ENCODE peak calls at places on chromosomes 13 and 19, in ten cellular contexts. D, Y, E, J, Z, O, I, Q, N and W are unnamed samples.

GRCh38 chr13:106145997-106146864 is 389.2 kb downstream of the EFNB2 start:
- DNase-seq in D (no peak), Y (no peak), E (no peak), J (peak), Z (no peak), O (no peak), I (no peak), Q (no peak), N (no peak), W (no peak)

GRCh38 chr19:54281008-54281728 is at the start of gene LILRB2:
- DNase-seq in D (no peak), Y (no peak), E (no peak), J (no peak), Z (no peak), O (no peak), I (no peak), Q (no peak), N (peak), W (no peak)

GRCh38 chr13:20475927-20476691 is 49.5 kb downstream of the CRYL1 start:
- DNase-seq in D (no peak), Y (no peak), E (no peak), J (no peak), Z (peak), O (no peak), I (peak), Q (peak), N (peak), W (no peak)

GRCh38 chr13:43246382-43246781 is 223.0 kb downstream of the DNAJC15 start:
- DNase-seq in D (no peak), Y (peak), E (no peak), J (no peak), Z (no peak), O (no peak), I (no peak), Q (no peak), N (no peak), W (no peak)

GRCh38 chr19:34671972-34672371 is 5.0 kb downstream of the SCGB2B2 start:
- DNase-seq in D (no peak), Y (no peak), E (no peak), J (no peak), Z (no peak), O (no peak), I (no peak), Q (no peak), N (no peak), W (no peak)

GRCh38 chr19:17957887-17958286 is 9.0 kb upstream of the KCNN1 start:
- DNase-seq in D (no peak), Y (no peak), E (no peak), J (no peak), Z (no peak), O (no peak), I (no peak), Q (no peak), N (no peak), W (no peak)

GRCh38 chr13:60335531-60335930 is 61.5 kb upstream of the TDRD3 start:
- DNase-seq in D (no peak), Y (peak), E (peak), J (no peak), Z (peak), O (no peak), I (peak), Q (no peak), N (no peak), W (peak)

GRCh38 chr19:46218160-46218559 is 11.4 kb upstream of the IGFL1 start:
- DNase-seq in D (no peak), Y (peak), E (peak), J (peak), Z (peak), O (no peak), I (peak), Q (peak), N (no peak), W (peak)

GRCh38 chr13:49495783-49496762 is at the start of gene PHF11:
- DNase-seq in D (peak), Y (peak), E (peak), J (peak), Z (peak), O (peak), I (peak), Q (peak), N (peak), W (peak)

GRCh38 chr19:38675611-38676010 is 28.2 kb downstream of the ACTN4 start:
- DNase-seq in D (no peak), Y (no peak), E (no peak), J (no peak), Z (no peak), O (no peak), I (no peak), Q (peak), N (no peak), W (no peak)

GRCh38 chr19:6286676-6287075 is 6.9 kb upstream of the MLLT1 start:
- DNase-seq in D (peak), Y (no peak), E (peak), J (no peak), Z (no peak), O (no peak), I (no peak), Q (no peak), N (no peak), W (no peak)

GRCh38 chr13:50079278-50080157 is 64.3 kb downstream of the KCNRG start:
- DNase-seq in D (no peak), Y (no peak), E (no peak), J (no peak), Z (no peak), O (no peak), I (no peak), Q (no peak), N (no peak), W (peak)

GRCh38 chr13:97978661-97979450 is 25.4 kb downstream of the IPO5 start:
- DNase-seq in D (no peak), Y (peak), E (no peak), J (no peak), Z (peak), O (no peak), I (no peak), Q (no peak), N (no peak), W (peak)

GRCh38 chr19:53671621-53672111 is 39.9 kb downstream of the DPRX start:
- DNase-seq in D (no peak), Y (no peak), E (no peak), J (no peak), Z (no peak), O (no peak), I (no peak), Q (no peak), N (no peak), W (no peak)

GRCh38 chr19:43362179-43362578 is 8.7 kb downstream of the CD177 start:
- DNase-seq in D (no peak), Y (peak), E (no peak), J (no peak), Z (no peak), O (no peak), I (peak), Q (no peak), N (no peak), W (peak)

GRCh38 chr19:3516675-3517207 is 10.6 kb downstream of the FZR1 start:
- DNase-seq in D (no peak), Y (no peak), E (no peak), J (no peak), Z (no peak), O (no peak), I (no peak), Q (peak), N (peak), W (no peak)
- H3K4me3 ChIP-seq in D (no peak), Y (no peak), E (no peak), J (no peak), Z (no peak), O (no peak), I (no peak), Q (no peak), N (no peak), W (no peak)

GRCh38 chr13:113018676-113019465 is 49.9 kb downstream of the MCF2L start:
- DNase-seq in D (no peak), Y (no peak), E (no peak), J (no peak), Z (no peak), O (no peak), I (no peak), Q (no peak), N (no peak), W (no peak)
- TF ChIP-seq CTCF in D (no peak), Y (no peak), E (no peak), J (no peak), Z (no peak), O (no peak), I (no peak), Q (no peak), N (no peak), W (no peak)

GRCh38 chr13:27919299-27919933 is 384 bp upstream of the PDX1 start:
- DNase-seq in D (no peak), Y (no peak), E (peak), J (no peak), Z (no peak), O (no peak), I (no peak), Q (peak), N (no peak), W (no peak)
- H3K4me3 ChIP-seq in D (peak), Y (no peak), E (peak), J (peak), Z (peak), O (peak), I (no peak), Q (no peak), N (peak), W (no peak)

DNA sequence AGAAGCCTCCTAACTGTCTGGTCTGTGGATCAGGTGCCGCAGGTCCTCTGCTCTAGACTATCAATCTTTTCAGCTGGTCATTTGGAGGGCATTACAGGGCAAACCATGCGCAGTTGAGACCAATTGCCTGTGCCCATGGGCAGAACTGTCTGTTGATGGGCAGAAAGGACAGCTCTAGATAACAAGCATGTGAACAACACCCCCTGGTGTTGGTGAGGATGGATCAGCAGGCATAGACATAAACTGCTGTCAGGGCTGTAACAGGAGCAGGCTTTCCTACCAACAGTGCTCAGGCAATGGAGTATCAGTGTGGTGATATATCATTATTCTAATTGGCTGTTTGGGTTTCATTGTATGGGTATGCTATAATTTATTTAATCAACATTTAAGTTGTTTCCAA is 104.7 kb upstream of the KL start:
- DNase-seq in D (no peak), Y (peak), E (peak), J (peak), Z (peak), O (no peak), I (peak), Q (peak), N (no peak), W (peak)
- TF ChIP-seq CTCF in D (peak), Y (peak), E (peak), J (peak), Z (peak), O (peak), I (peak), Q (peak), N (no peak), W (peak)

DNA sequence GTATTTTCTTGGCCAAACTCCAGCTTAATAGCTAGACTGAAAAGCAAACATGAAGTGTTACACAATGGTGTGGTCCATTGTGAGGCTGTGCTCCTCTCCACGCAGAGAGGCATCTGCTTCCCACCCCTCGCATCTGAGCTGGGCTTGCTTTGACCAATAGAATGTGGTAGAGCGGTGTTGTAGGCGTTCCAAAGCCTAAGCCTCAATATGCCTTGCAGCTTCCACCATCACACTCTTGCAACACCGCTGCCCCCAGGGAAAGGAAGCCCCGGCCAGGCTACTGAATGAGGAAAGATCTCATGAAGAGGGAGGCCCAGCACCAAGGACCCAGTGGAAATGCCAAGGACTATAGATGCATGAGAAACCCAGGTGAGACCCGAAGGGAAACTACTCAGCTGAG is 9.4 kb downstream of the FLT1 start:
- DNase-seq in D (no peak), Y (no peak), E (no peak), J (no peak), Z (no peak), O (no peak), I (no peak), Q (no peak), N (no peak), W (no peak)
- H3K4me3 ChIP-seq in D (no peak), Y (no peak), E (no peak), J (no peak), Z (no peak), O (no peak), I (no peak), Q (no peak), N (no peak), W (no peak)

GRCh38 chr19:48728882-48729645 is 9.5 kb upstream of the MAMSTR start:
- DNase-seq in D (no peak), Y (peak), E (no peak), J (no peak), Z (peak), O (no peak), I (peak), Q (no peak), N (no peak), W (no peak)
- TF ChIP-seq CTCF in D (no peak), Y (no peak), E (no peak), J (no peak), Z (peak), O (no peak), I (no peak), Q (no peak), N (no peak), W (no peak)

DNA sequence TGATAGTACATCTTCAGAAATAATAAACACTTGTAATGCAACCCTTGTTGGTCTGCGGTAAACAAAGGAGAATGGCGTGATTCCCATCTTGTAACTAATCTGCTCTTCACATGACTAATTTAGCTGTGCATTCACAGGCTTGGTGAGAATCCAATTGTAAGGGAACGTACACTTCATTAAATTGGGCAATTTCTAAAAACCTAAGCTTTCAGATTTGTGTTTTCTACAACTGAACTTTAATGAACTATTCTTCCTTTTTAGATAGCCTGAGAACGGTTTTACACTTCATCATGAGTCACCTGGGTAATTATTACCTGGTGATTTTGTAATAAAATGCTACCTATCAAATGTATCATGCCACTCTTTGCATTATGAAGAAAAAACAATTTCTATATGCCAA is 306.9 kb downstream of the KLF5 start:
- DNase-seq in D (no peak), Y (no peak), E (no peak), J (no peak), Z (no peak), O (no peak), I (no peak), Q (no peak), N (no peak), W (no peak)
- H3K4me3 ChIP-seq in D (no peak), Y (no peak), E (peak), J (no peak), Z (no peak), O (no peak), I (no peak), Q (no peak), N (no peak), W (no peak)

DNA sequence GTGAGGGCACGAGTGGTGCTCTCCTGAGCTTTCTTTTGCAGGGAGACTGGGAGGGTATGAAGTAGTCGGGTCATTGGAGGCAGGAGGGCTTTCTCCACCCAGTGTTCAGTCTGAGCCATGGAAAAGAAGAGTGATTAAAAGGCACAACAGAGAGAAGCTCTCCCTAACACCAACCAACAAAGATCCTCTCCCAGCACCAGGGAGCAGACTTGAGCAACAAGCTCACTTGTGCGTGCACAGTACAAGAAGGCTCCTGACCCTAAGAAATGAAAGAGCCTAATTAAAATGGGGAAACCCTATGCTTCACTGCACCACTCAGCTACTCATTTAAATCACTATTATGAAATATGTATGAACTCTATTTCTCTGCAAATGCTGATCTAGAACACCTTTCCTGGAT is 276.3 kb upstream of the SOX21 start:
- DNase-seq in D (no peak), Y (no peak), E (peak), J (no peak), Z (peak), O (no peak), I (peak), Q (peak), N (no peak), W (no peak)
- TF ChIP-seq CTCF in D (no peak), Y (no peak), E (no peak), J (peak), Z (peak), O (no peak), I (peak), Q (no peak), N (no peak), W (no peak)